ENCODE peak calls at places on chromosomes 3 and 15, in nine cellular contexts. E is CD4-positive, alpha-beta T cell; C is K562; H is heart right ventricle; Q is sigmoid colon; R is cardiac muscle cell; U is H9; N is pancreas; T is CD8-positive, alpha-beta T cell. M is an unnamed sample.

GRCh38 chr3:14510838-14511622 is 29.1 kb downstream of the GRIP2 start:
- DNase-seq in E (no peak), C (no peak), H (no peak), Q (peak; percentile 40), R (no peak), U (peak; percentile 22), N (no peak), T (no peak), M (no peak)

GRCh38 chr3:66673305-66673704 is 172.5 kb upstream of the LRIG1 start:
- DNase-seq in E (no peak), C (no peak), H (no peak), Q (no peak), R (peak; percentile 4), U (no peak), N (no peak), T (no peak), M (no peak)

GRCh38 chr3:82743196-82743595 is 981.8 kb upstream of the GBE1 start:
- DNase-seq in E (no peak), C (no peak), H (peak; percentile 31), Q (no peak), R (no peak), U (no peak), N (no peak), T (no peak), M (no peak)

GRCh38 chr15:65095011-65095746 is 18.6 kb downstream of the KBTBD13 start:
- DNase-seq in E (no peak), C (no peak), H (no peak), Q (peak; percentile 87), R (peak; percentile 31), U (no peak), N (peak; percentile 21), T (no peak), M (no peak)

GRCh38 chr15:51499379-51499976 is 123.1 kb downstream of the DMXL2 start:
- DNase-seq in E (no peak), C (peak; percentile 22), H (no peak), Q (no peak), R (peak; percentile 67), U (no peak), N (no peak), T (no peak), M (peak; percentile 22)

GRCh38 chr3:20061331-20061730 is 21.1 kb downstream of the KAT2B start:
- DNase-seq in E (no peak), C (no peak), H (no peak), Q (no peak), R (no peak), U (no peak), N (no peak), T (no peak), M (no peak)

GRCh38 chr3:190430906-190431305 is 18.8 kb downstream of the TMEM207 start:
- DNase-seq in E (no peak), C (no peak), H (no peak), Q (no peak), R (no peak), U (no peak), N (no peak), T (no peak), M (no peak)

GRCh38 chr3:98655666-98656065 is 62.3 kb upstream of the CPOX start:
- DNase-seq in E (no peak), C (no peak), H (no peak), Q (no peak), R (peak; percentile 73), U (no peak), N (no peak), T (no peak), M (peak; percentile 68)

GRCh38 chr3:180881065-180881801 is 31.2 kb upstream of the FXR1 start:
- DNase-seq in E (no peak), C (no peak), H (no peak), Q (no peak), R (no peak), U (no peak), N (no peak), T (no peak), M (no peak)

GRCh38 chr15:45522179-45522930 is at the start of gene SLC30A4:
- DNase-seq in E (peak; percentile 56), C (peak; percentile 84), H (peak; percentile 79), Q (peak; percentile 86), R (peak; percentile 78), U (peak; percentile 44), N (peak; percentile 81), T (peak; percentile 61), M (no peak)

GRCh38 chr3:42590989-42591756 is 513 bp downstream of the SS18L2 start:
- DNase-seq in E (no peak), C (no peak), H (no peak), Q (peak; percentile 70), R (no peak), U (no peak), N (no peak), T (no peak), M (no peak)

GRCh38 chr3:146218880-146219866 is 31.7 kb downstream of the PLSCR4 start:
- DNase-seq in E (peak; percentile 21), C (peak; percentile 16), H (peak; percentile 17), Q (no peak), R (peak; percentile 66), U (no peak), N (peak; percentile 64), T (peak; percentile 9), M (no peak)

GRCh38 chr3:146223401-146224373 is 27.2 kb downstream of the PLSCR4 start:
- DNase-seq in E (no peak), C (no peak), H (no peak), Q (no peak), R (peak; percentile 33), U (no peak), N (no peak), T (no peak), M (no peak)

GRCh38 chr3:146222204-146223046 is 28.5 kb downstream of the PLSCR4 start:
- DNase-seq in E (no peak), C (no peak), H (no peak), Q (no peak), R (peak; percentile 52), U (peak; percentile 72), N (no peak), T (no peak), M (no peak)

GRCh38 chr3:146217324-146217723 is 33.6 kb downstream of the PLSCR4 start:
- DNase-seq in E (no peak), C (no peak), H (no peak), Q (no peak), R (no peak), U (no peak), N (no peak), T (no peak), M (peak; percentile 43)

GRCh38 chr3:146221276-146221675 is 29.6 kb downstream of the PLSCR4 start:
- DNase-seq in E (no peak), C (no peak), H (no peak), Q (no peak), R (peak; percentile 30), U (no peak), N (no peak), T (no peak), M (no peak)
- H3K27ac ChIP-seq in E (no peak overlapping the region), C (no peak overlapping the region), H (no peak overlapping the region), Q (no peak overlapping the region), R (no peak overlapping the region), U (no peak overlapping the region), N (peak overlapping the region; percentile 74), T (no peak overlapping the region), M (no peak overlapping the region)

DNA sequence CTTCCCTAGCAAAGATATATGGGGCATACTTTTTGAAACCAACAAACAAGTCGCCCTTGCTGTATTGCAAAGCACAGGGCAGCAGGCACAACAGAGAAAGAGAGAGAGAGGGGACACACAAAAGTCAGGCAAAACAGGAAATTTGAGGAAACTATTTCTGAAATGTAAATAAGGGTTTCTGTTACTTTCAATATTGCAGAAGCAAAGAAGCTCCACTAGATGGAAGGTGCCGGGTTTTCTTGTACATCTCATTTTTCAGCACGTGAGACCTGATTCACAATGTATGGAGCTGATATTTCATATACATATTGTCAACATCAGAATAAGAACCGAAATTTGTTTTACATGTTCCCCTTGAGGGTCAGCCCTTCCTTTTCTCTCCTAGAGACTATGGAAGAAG is 127.4 kb downstream of the FOXP1 start:
- DNase-seq in E (no peak), C (no peak), H (no peak), Q (no peak), R (peak; percentile 2), U (no peak), N (no peak), T (no peak), M (no peak)
- TF ChIP-seq CTCF in E (peak; percentile 46), C (no peak), H (no peak), Q (no peak), R (peak; percentile 14), U (no peak), N (no peak), T (peak; percentile 50), M (no peak)

DNA sequence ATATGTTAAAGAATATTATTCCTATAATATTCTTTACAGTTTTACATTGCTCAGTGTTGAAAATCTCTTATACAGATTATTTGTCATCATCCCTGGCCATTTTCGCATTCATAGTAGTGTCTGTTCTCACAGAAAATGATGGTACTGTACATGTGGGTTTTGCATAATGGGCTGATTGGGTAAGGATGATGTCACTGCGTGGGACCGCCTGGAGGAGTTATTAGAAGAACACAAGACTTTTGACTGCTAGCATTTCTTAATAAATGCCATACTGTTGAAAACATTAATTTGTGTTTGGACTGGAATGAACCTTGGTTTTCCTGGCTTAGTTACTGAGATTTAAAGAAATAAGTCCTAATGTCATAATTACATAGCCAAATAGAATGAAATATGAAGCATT is 20.3 kb downstream of the LRCH3 start:
- DNase-seq in E (no peak), C (peak; percentile 17), H (no peak), Q (peak; percentile 75), R (peak; percentile 93), U (no peak), N (no peak), T (no peak), M (no peak)
- H3K27ac ChIP-seq in E (no peak overlapping the region), C (no peak overlapping the region), H (peak overlapping the region; percentile 13), Q (peak overlapping the region; percentile 30), R (no peak overlapping the region), U (no peak overlapping the region), N (no peak overlapping the region), T (no peak overlapping the region), M (no peak overlapping the region)

GRCh38 chr15:89416339-89417183 is 79.8 kb downstream of the RHCG start:
- DNase-seq in E (peak; percentile 51), C (peak; percentile 91), H (peak; percentile 29), Q (no peak), R (peak; percentile 72), U (peak; percentile 97), N (peak; percentile 84), T (peak; percentile 40), M (peak; percentile 45)

GRCh38 chr15:89412906-89413411 is 78.3 kb upstream of the POLG start:
- DNase-seq in E (no peak), C (no peak), H (no peak), Q (no peak), R (no peak), U (no peak), N (no peak), T (no peak), M (no peak)

GRCh38 chr15:89413877-89414276 is 79.3 kb upstream of the POLG start:
- DNase-seq in E (no peak), C (no peak), H (no peak), Q (no peak), R (no peak), U (no peak), N (no peak), T (no peak), M (peak; percentile 78)

GRCh38 chr15:89417206-89417725 is 79.1 kb downstream of the RHCG start:
- DNase-seq in E (no peak), C (no peak), H (no peak), Q (no peak), R (no peak), U (no peak), N (no peak), T (no peak), M (no peak)

DNA sequence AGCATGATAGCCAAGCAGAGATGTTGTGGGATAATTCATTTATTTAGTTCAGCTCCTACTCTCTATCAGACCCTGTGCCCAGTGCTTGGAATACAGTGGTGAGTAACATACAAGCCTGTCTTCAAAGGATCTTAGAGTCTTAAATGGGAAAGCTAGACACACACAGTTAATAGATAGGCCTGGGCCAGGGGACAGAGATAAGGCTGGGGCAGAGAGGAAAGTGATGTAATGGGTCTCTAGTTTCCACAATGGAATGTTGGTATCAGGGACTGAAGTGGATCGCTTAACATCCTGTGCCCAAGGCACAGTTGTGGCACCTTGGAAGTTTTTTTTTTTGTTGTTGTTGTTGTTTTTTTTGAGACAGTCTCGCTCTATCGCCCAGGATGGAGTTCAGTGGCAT is 79.9 kb upstream of the POLG start:
- DNase-seq in E (no peak), C (no peak), H (no peak), Q (no peak), R (no peak), U (no peak), N (no peak), T (no peak), M (no peak)
- TF ChIP-seq CTCF in E (no peak), C (no peak), H (no peak), Q (no peak), R (no peak), U (no peak), N (no peak), T (no peak), M (no peak)

M was measured in foreskin keratinocyte.